ENCODE peak calls at places on chromosome 10, in seven cellular contexts. S is NCI-H2081 treated with DMSO at 0.1 percent for 48 hours, D is EL, T is nucleus accumbens, F is iPS DF 19.7, Y is neuronal stem cell, E is right lobe of liver. P is an unnamed sample.

GRCh38 chr10:77592946-77593636 is 44.5 kb downstream of the KCNMA1 start:
- DNase-seq in E (no peak), T (no peak), S (no peak), D (peak; percentile 94), F (no peak), Y (no peak), P (no peak)

GRCh38 chr10:49611815-49612512 is 1.9 kb downstream of the SLC18A3 start:
- DNase-seq in F (no peak), D (no peak), T (no peak), Y (no peak), E (peak; percentile 37), S (no peak), P (no peak)

GRCh38 chr10:116353817-116354216 is 29.6 kb downstream of the CCDC172 start:
- DNase-seq in F (no peak), S (no peak), T (no peak), E (no peak), D (no peak), Y (no peak), P (no peak)

GRCh38 chr10:90167174-90168064 is 466.0 kb downstream of the KIF20B start:
- DNase-seq in T (no peak), F (no peak), D (peak; percentile 36), Y (no peak), E (no peak), S (no peak), P (no peak)

GRCh38 chr10:114541081-114541833 is 116.8 kb downstream of the ABLIM1 start:
- DNase-seq in Y (no peak), S (no peak), D (peak; percentile 42), F (no peak), E (no peak), T (no peak), P (no peak)

GRCh38 chr10:47152861-47153349 is 147.1 kb upstream of the GDF10 start:
- DNase-seq in Y (no peak), E (no peak), T (no peak), F (peak; percentile 12), D (peak; percentile 30), S (no peak), P (peak; percentile 31)

GRCh38 chr10:127151541-127151940 is 44.9 kb downstream of the INSYN2A start:
- DNase-seq in F (no peak), D (no peak), Y (no peak), S (no peak), T (no peak), E (no peak), P (no peak)

GRCh38 chr10:35074266-35074665 is 15.9 kb downstream of the CUL2 start:
- DNase-seq in T (no peak), D (peak; percentile 44), F (no peak), Y (no peak), S (no peak), E (no peak), P (no peak)

GRCh38 chr10:20962165-20962564 is 65.1 kb upstream of the NEBL start:
- DNase-seq in E (no peak), S (no peak), T (no peak), F (no peak), D (no peak), Y (no peak), P (no peak)

GRCh38 chr10:99532687-99533495 is at the start of gene NKX2-3:
- DNase-seq in S (no peak), T (no peak), F (no peak), D (peak; percentile 77), Y (no peak), E (peak; percentile 68), P (peak; percentile 85)

GRCh38 chr10:89522463-89522862 is 12.9 kb downstream of the SLC16A12 start:
- DNase-seq in S (no peak), F (no peak), E (no peak), Y (no peak), T (no peak), D (no peak), P (no peak)

GRCh38 chr10:36888925-36889573 is 236.3 kb upstream of the ANKRD30A start:
- DNase-seq in Y (peak; percentile 46), T (peak; percentile 33), S (no peak), F (peak; percentile 28), E (no peak), D (peak; percentile 14), P (peak; percentile 22)

GRCh38 chr10:78658645-78659632 is 409.8 kb upstream of the ZMIZ1 start:
- DNase-seq in F (no peak), E (no peak), Y (no peak), S (no peak), D (no peak), T (no peak), P (no peak)

GRCh38 chr10:77564781-77565589 is 72.6 kb downstream of the KCNMA1 start:
- DNase-seq in Y (peak; percentile 54), D (peak; percentile 90), S (no peak), E (no peak), T (no peak), F (peak; percentile 88), P (peak; percentile 68)

GRCh38 chr10:103879409-103879808 is 24.0 kb upstream of the SH3PXD2A start:
- DNase-seq in E (no peak), Y (no peak), T (no peak), F (no peak), D (no peak), S (no peak), P (no peak)

GRCh38 chr10:49271346-49271745 is 27.6 kb upstream of the C10orf71 start:
- DNase-seq in S (no peak), Y (no peak), D (no peak), F (no peak), T (no peak), E (no peak), P (no peak)

GRCh38 chr10:723973-724372 is 34.5 kb upstream of the DIP2C start:
- DNase-seq in Y (no peak), F (no peak), D (no peak), E (no peak), S (no peak), T (no peak), P (no peak)

GRCh38 chr10:630581-631073 is 58.8 kb downstream of the DIP2C start:
- DNase-seq in E (peak; percentile 37), D (no peak), F (no peak), T (no peak), Y (no peak), S (no peak), P (no peak)

GRCh38 chr10:70331486-70332268 is 47.9 kb upstream of the NPFFR1 start:
- DNase-seq in D (peak; percentile 95), T (no peak), Y (no peak), F (no peak), S (no peak), E (no peak), P (peak; percentile 55)

GRCh38 chr10:77702166-77702565 is 64.6 kb upstream of the KCNMA1 start:
- DNase-seq in Y (no peak), T (no peak), S (no peak), D (peak; percentile 82), E (no peak), F (no peak), P (no peak)

GRCh38 chr10:79132681-79133381 is 64.1 kb downstream of the ZMIZ1 start:
- DNase-seq in S (no peak), Y (no peak), E (no peak), F (no peak), D (no peak), T (no peak), P (no peak)

GRCh38 chr10:6916601-6917000 is 336.5 kb upstream of the PRKCQ start:
- DNase-seq in Y (no peak), D (no peak), T (no peak), E (no peak), S (no peak), F (no peak), P (no peak)

GRCh38 chr10:12322583-12323131 is 26.7 kb upstream of the CAMK1D start:
- DNase-seq in S (no peak), Y (no peak), F (no peak), T (no peak), E (peak; percentile 84), D (no peak), P (no peak)

GRCh38 chr10:94299417-94299816 is 63.3 kb downstream of the NOC3L start:
- DNase-seq in E (no peak), F (no peak), D (peak; percentile 80), T (no peak), Y (no peak), S (no peak), P (no peak)

P was measured in iPS-NIHi11.